ENCODE peak calls at places on chromosome 18, in five cellular contexts. N, E, M, D and J are unnamed samples. For H3K4me1, the result is how much of the 10 kb centered on the place peaks cover.

GRCh38 chr18:28125051-28125450 is 51.9 kb downstream of the CDH2 start:
- DNase-seq in N (no peak), E (no peak), M (no peak), D (no peak), J (no peak)

GRCh38 chr18:46821856-46822711 is 65.2 kb upstream of the ST8SIA5 start:
- DNase-seq in N (no peak), E (no peak), M (no peak), D (no peak), J (no peak)

GRCh38 chr18:70499218-70499691 is 210.4 kb downstream of the SOCS6 start:
- DNase-seq in N (peak), E (no peak), M (no peak), D (no peak), J (no peak)

GRCh38 chr18:49206717-49207116 is 253.7 kb downstream of the DYM start:
- DNase-seq in N (no peak), E (no peak), M (no peak), D (no peak), J (no peak)

GRCh38 chr18:10374615-10375295 is 79.7 kb upstream of the APCDD1 start:
- DNase-seq in N (peak), E (no peak), M (no peak), D (no peak), J (no peak)

GRCh38 chr18:79803611-79804051 is 5.9 kb downstream of the KCNG2 start:
- DNase-seq in N (no peak), E (no peak), M (no peak), D (no peak), J (no peak)

GRCh38 chr18:77084757-77085035 is 47.9 kb downstream of the MBP start:
- DNase-seq in N (no peak), E (no peak), M (no peak), D (no peak), J (no peak)

GRCh38 chr18:76491801-76492668 is 3.0 kb downstream of the ZNF516 start:
- DNase-seq in N (peak), E (no peak), M (peak), D (peak), J (peak)

GRCh38 chr18:37394610-37394965 is 171.0 kb downstream of the CELF4 start:
- DNase-seq in N (no peak), E (no peak), M (no peak), D (no peak), J (no peak)

GRCh38 chr18:34965108-34965507 is 76.1 kb upstream of the MAPRE2 start:
- DNase-seq in N (no peak), E (no peak), M (no peak), D (no peak), J (no peak)

GRCh38 chr18:46677609-46678470 is 20.8 kb upstream of the LOXHD1 start:
- DNase-seq in N (peak), E (no peak), M (no peak), D (no peak), J (no peak)

GRCh38 chr18:29172151-29173015 is 995.5 kb upstream of the CDH2 start:
- DNase-seq in N (no peak), E (no peak), M (no peak), D (no peak), J (no peak)

GRCh38 chr18:9788140-9788539 is 80.0 kb downstream of the RAB31 start:
- DNase-seq in N (no peak), E (no peak), M (no peak), D (no peak), J (no peak)

GRCh38 chr18:75269140-75269676 is 58.6 kb downstream of the TSHZ1 start:
- DNase-seq in N (no peak), E (no peak), M (no peak), D (no peak), J (no peak)

GRCh38 chr18:21450913-21451312 is 149.6 kb downstream of the ESCO1 start:
- DNase-seq in N (no peak), E (no peak), M (no peak), D (no peak), J (no peak)

DNA sequence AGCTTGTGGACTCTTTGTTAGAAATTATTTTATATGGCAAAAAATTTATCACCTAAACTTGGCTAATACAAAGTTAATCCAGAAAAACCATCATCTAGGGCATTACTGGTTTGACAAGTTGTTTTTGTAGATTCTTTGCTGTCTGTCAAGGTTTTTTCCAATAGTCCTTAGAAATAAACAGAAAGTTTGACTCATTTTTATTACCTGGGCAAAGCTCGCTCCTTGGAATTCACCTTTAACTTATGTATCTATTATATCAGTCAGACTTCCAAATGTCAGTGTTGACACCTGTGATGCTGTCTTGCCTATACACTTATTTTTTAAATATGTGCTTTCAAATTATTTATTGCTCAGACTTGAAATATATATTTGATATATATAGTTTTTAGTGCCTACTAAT is 21.7 kb downstream of the LAMA3 start:
- DNase-seq in N (no peak), E (no peak), M (no peak), D (no peak), J (no peak)
- H3K4me1 ChIP-seq in N (under half), E (under half), M (under half), D (under half), J (under half)

GRCh38 chr18:45104071-45104440 is 423.4 kb downstream of the SETBP1 start:
- DNase-seq in N (no peak), E (no peak), M (no peak), D (no peak), J (no peak)

GRCh38 chr18:45102863-45103262 is 422.2 kb downstream of the SETBP1 start:
- DNase-seq in N (peak), E (no peak), M (no peak), D (no peak), J (no peak)

GRCh38 chr18:45107425-45107824 is 426.7 kb downstream of the SETBP1 start:
- DNase-seq in N (no peak), E (no peak), M (no peak), D (no peak), J (no peak)

GRCh38 chr18:45106331-45106774 is 425.7 kb downstream of the SETBP1 start:
- DNase-seq in N (no peak), E (peak), M (peak), D (no peak), J (no peak)

GRCh38 chr18:45103319-45104070 is 422.8 kb downstream of the SETBP1 start:
- DNase-seq in N (no peak), E (peak), M (no peak), D (no peak), J (no peak)
- H3K4me1 ChIP-seq in N (under half), E (half or more), M (under half), D (under half), J (under half)

GRCh38 chr18:58213931-58214431 is 170.0 kb downstream of the NEDD4L start:
- DNase-seq in N (peak), E (no peak), M (no peak), D (no peak), J (no peak)

GRCh38 chr18:58211510-58211909 is 167.5 kb downstream of the NEDD4L start:
- DNase-seq in N (no peak), E (no peak), M (no peak), D (no peak), J (no peak)

GRCh38 chr18:58212274-58212673 is 168.2 kb downstream of the NEDD4L start:
- DNase-seq in N (no peak), E (peak), M (peak), D (no peak), J (no peak)

GRCh38 chr18:58215005-58215404 is 171.0 kb downstream of the NEDD4L start:
- DNase-seq in N (no peak), E (no peak), M (no peak), D (no peak), J (no peak)

GRCh38 chr18:58213445-58213844 is 169.4 kb downstream of the NEDD4L start:
- DNase-seq in N (no peak), E (no peak), M (no peak), D (no peak), J (no peak)
- H3K4me1 ChIP-seq in N (under half), E (under half), M (under half), D (under half), J (under half)

GRCh38 chr18:22557160-22557941 is 139.6 kb upstream of the CTAGE1 start:
- DNase-seq in N (peak), E (no peak), M (no peak), D (no peak), J (no peak)

GRCh38 chr18:22558945-22559385 is 141.2 kb upstream of the CTAGE1 start:
- DNase-seq in N (peak), E (no peak), M (peak), D (no peak), J (peak)

GRCh38 chr18:22560283-22560627 is 142.5 kb upstream of the CTAGE1 start:
- DNase-seq in N (no peak), E (no peak), M (no peak), D (no peak), J (no peak)

GRCh38 chr18:22560797-22561196 is 143.1 kb upstream of the CTAGE1 start:
- DNase-seq in N (no peak), E (no peak), M (no peak), D (no peak), J (no peak)

GRCh38 chr18:22559414-22560282 is 141.9 kb upstream of the CTAGE1 start:
- DNase-seq in N (peak), E (no peak), M (peak), D (peak), J (peak)
- H3K4me1 ChIP-seq in N (under half), E (under half), M (under half), D (under half), J (under half)

GRCh38 chr18:68714356-68714706 is 577 bp downstream of the TMX3 start:
- DNase-seq in N (peak), E (no peak), M (peak), D (no peak), J (no peak)
- H3K4me1 ChIP-seq in N (under half), E (under half), M (under half), D (under half), J (under half)

GRCh38 chr18:55252946-55253345 is 293.7 kb upstream of the CCDC68 start:
- DNase-seq in N (no peak), E (no peak), M (no peak), D (no peak), J (no peak)

GRCh38 chr18:55251186-55251995 is 292.1 kb upstream of the CCDC68 start:
- DNase-seq in N (peak), E (no peak), M (no peak), D (no peak), J (no peak)

GRCh38 chr18:55249572-55249971 is 290.3 kb upstream of the CCDC68 start:
- DNase-seq in N (no peak), E (peak), M (no peak), D (no peak), J (no peak)

GRCh38 chr18:55252053-55252675 is 292.9 kb upstream of the CCDC68 start:
- DNase-seq in N (no peak), E (no peak), M (no peak), D (no peak), J (no peak)

GRCh38 chr18:55250729-55251128 is 291.5 kb upstream of the CCDC68 start:
- DNase-seq in N (no peak), E (no peak), M (no peak), D (no peak), J (no peak)
- H3K4me1 ChIP-seq in N (under half), E (half or more), M (under half), D (under half), J (under half)

DNA sequence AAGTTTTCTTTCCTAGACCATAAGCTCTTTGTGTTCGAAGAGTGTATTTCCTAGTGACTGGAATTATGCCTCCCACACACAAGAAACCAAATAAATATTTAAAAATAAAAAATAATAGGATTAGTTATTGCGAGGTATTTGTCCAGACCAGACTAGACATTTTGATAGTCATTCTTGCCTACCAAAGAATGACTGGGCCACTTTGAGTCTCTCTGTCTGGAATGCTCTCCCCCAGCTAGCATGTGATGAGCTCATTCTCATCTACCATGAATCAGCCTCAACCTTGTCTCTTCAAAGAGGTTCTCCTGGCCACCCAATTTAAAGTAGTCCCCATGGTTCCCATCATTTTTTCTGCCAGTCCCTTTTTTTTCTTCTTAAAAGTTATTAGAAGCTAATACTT is 13.9 kb upstream of the DSC1 start:
- DNase-seq in N (no peak), E (no peak), M (no peak), D (no peak), J (no peak)
- H3K4me1 ChIP-seq in N (under half), E (under half), M (under half), D (under half), J (under half)

DNA sequence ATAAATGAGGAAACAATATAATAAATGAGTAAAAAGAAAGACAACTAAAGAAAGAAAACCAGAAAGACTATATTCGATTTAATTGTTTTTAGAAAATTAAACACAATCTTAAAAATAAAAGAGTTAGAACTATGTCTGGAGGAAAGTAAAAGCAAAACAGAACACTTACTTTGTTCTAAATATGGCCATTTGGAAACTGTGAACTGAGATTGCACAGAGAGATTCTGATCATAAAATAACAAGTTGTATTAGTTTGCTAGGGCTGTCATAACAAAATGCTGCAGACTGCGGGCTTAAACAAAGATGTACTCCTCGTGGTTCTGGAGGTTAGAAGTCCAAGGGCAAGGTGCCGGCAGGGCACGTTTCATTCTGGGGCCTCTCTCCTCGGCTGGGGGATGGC is 128.1 kb upstream of the AQP4 start:
- DNase-seq in N (no peak), E (no peak), M (no peak), D (no peak), J (no peak)
- H3K4me1 ChIP-seq in N (under half), E (under half), M (under half), D (under half), J (under half)

DNA sequence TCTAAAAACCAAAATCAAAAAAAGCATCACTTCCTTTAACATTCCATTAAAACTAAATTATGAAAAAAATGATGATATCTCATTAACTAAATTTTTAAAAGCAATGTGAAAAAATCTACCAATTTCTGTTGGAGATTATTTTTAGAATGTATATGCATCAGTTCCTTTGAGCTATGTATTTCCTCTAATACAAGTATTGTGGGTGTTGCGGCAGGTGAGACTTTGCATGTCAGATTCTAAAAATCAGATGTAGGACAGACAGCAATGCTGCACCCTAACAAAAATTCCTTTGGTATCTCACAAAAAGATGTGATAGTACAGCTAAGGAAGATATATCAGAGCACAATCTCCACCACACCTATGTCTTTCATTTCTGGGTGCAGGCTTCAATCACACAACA is 6.8 kb downstream of the MBD2 start:
- DNase-seq in N (no peak), E (no peak), M (no peak), D (no peak), J (no peak)
- H3K4me1 ChIP-seq in N (under half), E (under half), M (under half), D (under half), J (under half)

GRCh38 chr18:57075716-57076400 is 71.0 kb upstream of the BOD1L2 start:
- DNase-seq in N (no peak), E (no peak), M (no peak), D (no peak), J (no peak)
- H3K4me1 ChIP-seq in N (under half), E (under half), M (under half), D (under half), J (under half)